ENCODE peak calls at places on chromosomes 3 and 15, in nine cellular contexts. H is substantia nigra; J is activated CD8-positive, alpha-beta memory T cell treated with anti-CD3 and anti-CD28 coated beads for 48 hours; N is posterior cingulate gyrus; U is NCI-H446; T is lower lobe of right lung; D is LoVo; X is H4; F is M059J. B is an unnamed sample.

GRCh38 chr3:129429080-129429451 is 630 bp upstream of the EFCAB12 start:
- DNase-seq in T (no peak), X (no peak), N (no peak), D (no peak), H (no peak), F (peak), J (no peak), U (no peak), B (no peak)

GRCh38 chr3:188006726-188007393 is 147.1 kb upstream of the LPP start:
- DNase-seq in N (peak), H (peak), J (no peak), U (peak), D (no peak), T (no peak), F (peak), X (peak), B (no peak)

GRCh38 chr15:78619022-78619950 is 1.5 kb downstream of the CHRNA3 start:
- DNase-seq in X (no peak), U (no peak), F (no peak), J (no peak), T (no peak), H (no peak), D (no peak), N (no peak), B (no peak)

GRCh38 chr3:188051801-188052228 is 102.1 kb upstream of the LPP start:
- DNase-seq in D (no peak), X (no peak), T (no peak), U (no peak), N (peak), F (no peak), H (peak), J (no peak), B (no peak)

GRCh38 chr3:132180337-132180791 is 136.8 kb upstream of the ACP3 start:
- DNase-seq in X (peak), H (no peak), D (peak), T (no peak), J (no peak), U (peak), N (no peak), F (peak), B (no peak)

GRCh38 chr15:51227967-51228783 is 110.2 kb downstream of the CYP19A1 start:
- DNase-seq in D (peak), H (no peak), U (no peak), N (no peak), J (no peak), T (no peak), F (peak), X (peak), B (no peak)

GRCh38 chr3:98733778-98734281 is 29.3 kb upstream of the ST3GAL6 start:
- DNase-seq in J (no peak), U (no peak), X (peak), D (no peak), F (peak), H (no peak), T (peak), N (no peak), B (no peak)

GRCh38 chr15:26628879-26629529 is 143.9 kb downstream of the GABRB3 start:
- DNase-seq in D (no peak), X (peak), N (peak), T (peak), F (no peak), J (no peak), H (peak), U (no peak), B (no peak)

GRCh38 chr15:72199721-72200212 is 2.2 kb upstream of the GRAMD2A start:
- DNase-seq in H (peak), J (peak), T (peak), F (peak), X (peak), N (peak), D (peak), U (no peak), B (no peak)

GRCh38 chr3:192957441-192957951 is 39.8 kb upstream of the MB21D2 start:
- DNase-seq in U (no peak), J (no peak), N (no peak), D (no peak), F (peak), H (peak), T (no peak), X (peak), B (no peak)

GRCh38 chr3:188239035-188239434 is 85.1 kb downstream of the LPP start:
- DNase-seq in D (no peak), T (no peak), X (no peak), U (no peak), H (no peak), J (no peak), N (no peak), F (no peak), B (no peak)

GRCh38 chr3:14505803-14506500 is 34.2 kb downstream of the GRIP2 start:
- DNase-seq in T (no peak), X (no peak), H (no peak), U (no peak), J (no peak), D (no peak), N (no peak), F (no peak), B (no peak)

GRCh38 chr3:39113291-39113690 is 5.8 kb downstream of the TTC21A start:
- DNase-seq in X (no peak), U (no peak), J (no peak), N (no peak), H (no peak), F (no peak), T (no peak), D (no peak), B (no peak)

GRCh38 chr3:117439812-117440211 is 730.2 kb downstream of the TUSC7 start:
- DNase-seq in U (peak), H (peak), N (no peak), T (no peak), X (no peak), J (no peak), F (no peak), D (no peak), B (no peak)